ENCODE peak calls at places on chromosomes 3 and 15, in four cellular contexts. P is HTR-8/SVneo, U is EH, A is H9. D is an unnamed sample.

GRCh38 chr3:128489860-128490649 is 2.9 kb downstream of the GATA2 start:
- DNase-seq in P (no peak), U (peak), A (peak), D (peak)

GRCh38 chr3:180855364-180855763 is 57.1 kb upstream of the FXR1 start:
- DNase-seq in A (peak), U (no peak), P (no peak), D (peak)

GRCh38 chr3:9351709-9352126 is 11.1 kb upstream of the THUMPD3 start:
- DNase-seq in P (no peak), U (no peak), A (peak), D (peak)

GRCh38 chr3:55591893-55592292 is 104.8 kb upstream of the WNT5A start:
- DNase-seq in A (no peak), P (no peak), U (peak), D (no peak)

GRCh38 chr3:104907507-104907906 is 459.2 kb upstream of the ALCAM start:
- DNase-seq in U (peak), P (peak), A (no peak), D (no peak)

GRCh38 chr3:72903004-72903403 is 15.2 kb downstream of the GXYLT2 start:
- DNase-seq in U (peak), A (no peak), P (peak), D (no peak)

GRCh38 chr3:4741404-4742307 is 237.6 kb upstream of the BHLHE40 start:
- DNase-seq in U (peak), A (no peak), P (peak), D (no peak)

GRCh38 chr3:31250116-31250813 is 282.5 kb upstream of the STT3B start:
- DNase-seq in A (no peak), P (peak), U (peak), D (peak)

GRCh38 chr3:187979543-187979942 is 174.4 kb upstream of the LPP start:
- DNase-seq in U (no peak), P (no peak), A (no peak), D (no peak)

GRCh38 chr15:53586815-53587214 is 172.6 kb downstream of the WDR72 start:
- DNase-seq in P (no peak), U (no peak), A (peak), D (peak)

GRCh38 chr3:4828279-4829030 is 150.8 kb upstream of the BHLHE40 start:
- DNase-seq in A (no peak), P (no peak), U (peak), D (no peak)

GRCh38 chr3:57017481-57017880 is 43.0 kb upstream of the SPATA12 start:
- DNase-seq in P (no peak), U (peak), A (no peak), D (no peak)

GRCh38 chr15:75089781-75090734 is 66.7 kb downstream of the PPCDC start:
- DNase-seq in P (no peak), U (no peak), A (no peak), D (peak)

GRCh38 chr3:126522363-126522788 is 1.6 kb upstream of the CHST13 start:
- DNase-seq in P (peak), A (peak), U (peak), D (peak)

GRCh38 chr3:157832588-157832987 is 273.6 kb downstream of the SHOX2 start:
- DNase-seq in U (peak), A (no peak), P (no peak), D (no peak)

GRCh38 chr3:65836047-65836446 is 202.7 kb downstream of the MAGI1 start:
- DNase-seq in U (peak), P (no peak), A (no peak), D (no peak)

GRCh38 chr15:66099950-66100671 is 153.4 kb downstream of the MEGF11 start:
- DNase-seq in U (no peak), A (no peak), P (no peak), D (peak)

GRCh38 chr3:56135941-56136340 is 332.3 kb downstream of the ERC2 start:
- DNase-seq in P (no peak), A (no peak), U (no peak), D (no peak)

GRCh38 chr3:175692256-175692655 is 833.1 kb downstream of the NAALADL2 start:
- DNase-seq in U (no peak), P (no peak), A (no peak), D (no peak)

GRCh38 chr3:196147116-196147515 is 64.1 kb downstream of the ZDHHC19 start:
- DNase-seq in P (no peak), A (no peak), U (no peak), D (no peak)

GRCh38 chr3:156483961-156484787 is 70.7 kb downstream of the SSR3 start:
- DNase-seq in P (peak), U (peak), A (no peak), D (no peak)

GRCh38 chr15:60507596-60508424 is 28.9 kb upstream of the ICE2 start:
- DNase-seq in P (peak), A (peak), U (peak), D (peak)

GRCh38 chr3:69305011-69305410 is 80.9 kb downstream of the FRMD4B start:
- DNase-seq in U (no peak), A (no peak), P (no peak), D (no peak)

D was measured in ELF-1.